ENCODE peak calls at places on chromosomes 5 and 9, in eight cellular contexts. P is activated T-helper 1 cell treated with Interleukin-2 at 50 U/mL for 16 hours, U is aorta, S is ELR, Q is HTR-8/SVneo, K is ureter, F is hypothalamus, L is T1000. Y is an unnamed sample.

GRCh38 chr9:16030513-16031185 is 477.8 kb downstream of the CCDC171 start:
- DNase-seq in P (no peak), U (no peak), S (peak; percentile 99), Q (peak; percentile 41), K (no peak), F (no peak), L (peak; percentile 55), Y (no peak)

GRCh38 chr9:112382501-112383364 is 2.8 kb downstream of the HSDL2 start:
- DNase-seq in P (no peak), U (no peak), S (no peak), Q (no peak), K (no peak), F (no peak), L (no peak), Y (no peak)

GRCh38 chr5:11801061-11801460 is 103.2 kb downstream of the CTNND2 start:
- DNase-seq in P (no peak), U (no peak), S (peak; percentile 27), Q (no peak), K (no peak), F (no peak), L (no peak), Y (no peak)

GRCh38 chr5:63563008-63563917 is 399.0 kb downstream of the HTR1A start:
- DNase-seq in P (no peak), U (no peak), S (no peak), Q (no peak), K (no peak), F (no peak), L (no peak), Y (no peak)

GRCh38 chr9:87694236-87694755 is 31.6 kb upstream of the CTSL start:
- DNase-seq in P (no peak), U (no peak), S (no peak), Q (no peak), K (no peak), F (no peak), L (no peak), Y (no peak)

GRCh38 chr5:141373673-141374317 is at the start of gene PCDHGA6:
- DNase-seq in P (no peak), U (no peak), S (peak; percentile 57), Q (peak; percentile 41), K (no peak), F (no peak), L (no peak), Y (no peak)

GRCh38 chr9:79817469-79818004 is 245.8 kb downstream of the TLE4 start:
- DNase-seq in P (no peak), U (peak; percentile 54), S (no peak), Q (no peak), K (no peak), F (no peak), L (no peak), Y (no peak)

GRCh38 chr5:1140188-1140817 is 28.4 kb upstream of the SLC12A7 start:
- DNase-seq in P (peak; percentile 75), U (peak; percentile 81), S (peak; percentile 16), Q (peak; percentile 72), K (peak; percentile 85), F (peak; percentile 32), L (no peak), Y (peak; percentile 89)

Y was measured in upper lobe of right lung.